ENCODE peak calls at places on chromosome 13, in seven cellular contexts. L is breast epithelium, C is Karpas-422, O is LHCN-M2, R is NCI-H2081, U is heart right ventricle, Q is mesendoderm. K is an unnamed sample.
A peak's percentile ranks its signal among the peaks of the same experiment; 100 is the strongest.

GRCh38 chr13:111946214-111946613 is 120.7 kb upstream of the SOX1 start:
- DNase-seq in C (no peak), O (no peak), R (no peak), Q (no peak), L (no peak), U (no peak), K (no peak)

GRCh38 chr13:21478881-21479808 is 20.0 kb upstream of the ZDHHC20 start:
- DNase-seq in O (peak; percentile 74), C (peak; percentile 89), Q (peak; percentile 80), L (no peak), U (no peak), R (peak; percentile 63), K (peak; percentile 70)

GRCh38 chr13:46359731-46360130 is 27.3 kb downstream of the RUBCNL start:
- DNase-seq in Q (no peak), C (no peak), R (no peak), L (no peak), O (peak; percentile 62), U (no peak), K (no peak)

GRCh38 chr13:30705672-30706071 is 29.7 kb upstream of the ALOX5AP start:
- DNase-seq in U (no peak), C (no peak), R (no peak), Q (peak; percentile 76), O (no peak), L (no peak), K (peak; percentile 23)

GRCh38 chr13:111210488-111210887 is 95.4 kb downstream of the ARHGEF7 start:
- DNase-seq in R (no peak), O (peak; percentile 93), L (no peak), U (peak; percentile 51), Q (peak; percentile 48), C (no peak), K (peak; percentile 30)

GRCh38 chr13:30186644-30187431 is 120.5 kb downstream of the KATNAL1 start:
- DNase-seq in L (no peak), Q (peak; percentile 55), O (no peak), C (no peak), R (peak; percentile 83), U (no peak), K (peak; percentile 51)

GRCh38 chr13:104295537-104295936 is 1229.3 kb upstream of the SLC10A2 start:
- DNase-seq in Q (peak; percentile 17), U (no peak), L (no peak), O (no peak), C (peak; percentile 6), R (no peak), K (no peak)

GRCh38 chr13:34678154-34678553 is 263.9 kb upstream of the NBEA start:
- DNase-seq in O (peak; percentile 70), U (no peak), C (no peak), Q (no peak), L (no peak), R (no peak), K (no peak)

GRCh38 chr13:38566526-38566925 is 120.4 kb upstream of the FREM2 start:
- DNase-seq in L (no peak), O (no peak), C (no peak), Q (no peak), R (peak; percentile 85), U (no peak), K (no peak)

GRCh38 chr13:24662195-24663088 is 17.8 kb upstream of the ATP12A start:
- DNase-seq in Q (no peak), C (no peak), O (no peak), L (no peak), U (no peak), R (no peak), K (no peak)

GRCh38 chr13:112703935-112704633 is 14.2 kb downstream of the ATP11A start:
- DNase-seq in R (no peak), L (peak; percentile 27), U (no peak), O (no peak), C (no peak), Q (no peak), K (no peak)

GRCh38 chr13:55432814-55433213 is 1707.9 kb upstream of the PRR20A start:
- DNase-seq in O (no peak), U (no peak), Q (no peak), R (no peak), C (no peak), L (no peak), K (no peak)

GRCh38 chr13:40969169-40969901 is 49.8 kb downstream of the ELF1 start:
- DNase-seq in C (no peak), R (no peak), Q (no peak), O (no peak), L (no peak), U (no peak), K (no peak)

K was measured in ELF-1.